ENCODE peak calls at places on chromosomes 3 and 15, in five cellular contexts. C, B, E, U and W are unnamed samples. For H3K36me3, the result is how much of the 10 kb centered on the place peaks cover.

GRCh38 chr15:70834999-70835398 is 19.0 kb downstream of the LARP6 start:
- DNase-seq in C (no peak), B (no peak), E (no peak), U (no peak), W (no peak)

GRCh38 chr3:189272500-189273119 is 100.8 kb downstream of the TPRG1 start:
- DNase-seq in C (no peak), B (no peak), E (no peak), U (no peak), W (no peak)

GRCh38 chr3:49610881-49611280 is 56.6 kb downstream of the BSN start:
- DNase-seq in C (no peak), B (no peak), E (no peak), U (no peak), W (no peak)

GRCh38 chr3:50204804-50205718 is at the start of gene SLC38A3:
- DNase-seq in C (peak), B (no peak), E (peak), U (no peak), W (no peak)

GRCh38 chr15:91022832-91023129 is 387 bp upstream of the VPS33B start:
- DNase-seq in C (no peak), B (no peak), E (no peak), U (no peak), W (no peak)

GRCh38 chr15:77907824-77908751 is 169.4 kb downstream of the TBC1D2B start:
- DNase-seq in C (no peak), B (no peak), E (no peak), U (no peak), W (no peak)

GRCh38 chr15:75750261-75751050 is 37.8 kb upstream of the CSPG4 start:
- DNase-seq in C (no peak), B (no peak), E (no peak), U (no peak), W (no peak)

GRCh38 chr3:23948761-23949160 is 3.7 kb downstream of the NR1D2 start:
- DNase-seq in C (no peak), B (no peak), E (no peak), U (no peak), W (no peak)

GRCh38 chr3:117692416-117692995 is 982.9 kb downstream of the TUSC7 start:
- DNase-seq in C (no peak), B (no peak), E (no peak), U (no peak), W (no peak)

GRCh38 chr15:61906961-61907752 is 153.1 kb downstream of the VPS13C start:
- DNase-seq in C (no peak), B (no peak), E (no peak), U (no peak), W (no peak)

GRCh38 chr3:150912501-150912900 is 7.3 kb upstream of the MINDY4B start:
- DNase-seq in C (no peak), B (no peak), E (no peak), U (no peak), W (no peak)

DNA sequence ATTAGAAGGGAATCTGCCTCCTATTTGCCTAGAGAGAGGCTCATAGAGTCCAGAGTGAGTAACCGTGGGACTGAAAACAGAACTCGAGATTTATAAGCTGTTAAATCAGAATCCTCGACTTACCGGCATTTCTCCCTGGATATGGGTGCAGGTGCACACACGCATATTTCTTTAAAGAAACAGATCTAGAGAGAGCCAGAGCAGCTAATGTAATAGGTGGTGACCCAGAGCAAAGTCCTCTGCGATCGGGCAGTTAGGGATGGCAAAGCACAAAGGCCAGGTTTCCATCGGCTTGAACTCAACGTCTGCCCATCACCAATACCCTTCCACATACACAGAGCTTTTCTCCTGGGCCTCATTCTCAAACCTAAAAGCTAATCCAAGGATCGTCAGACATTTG is 13.8 kb downstream of the RNF168 start:
- DNase-seq in C (no peak), B (no peak), E (no peak), U (no peak), W (no peak)
- H3K36me3 ChIP-seq in C (under half), B (under half), E (under half), U (under half), W (under half)

GRCh38 chr3:167711439-167711838 is 23.3 kb downstream of the PDCD10 start:
- DNase-seq in C (no peak), B (no peak), E (no peak), U (no peak), W (no peak)
- H3K36me3 ChIP-seq in C (under half), B (under half), E (under half), U (under half), W (under half)

DNA sequence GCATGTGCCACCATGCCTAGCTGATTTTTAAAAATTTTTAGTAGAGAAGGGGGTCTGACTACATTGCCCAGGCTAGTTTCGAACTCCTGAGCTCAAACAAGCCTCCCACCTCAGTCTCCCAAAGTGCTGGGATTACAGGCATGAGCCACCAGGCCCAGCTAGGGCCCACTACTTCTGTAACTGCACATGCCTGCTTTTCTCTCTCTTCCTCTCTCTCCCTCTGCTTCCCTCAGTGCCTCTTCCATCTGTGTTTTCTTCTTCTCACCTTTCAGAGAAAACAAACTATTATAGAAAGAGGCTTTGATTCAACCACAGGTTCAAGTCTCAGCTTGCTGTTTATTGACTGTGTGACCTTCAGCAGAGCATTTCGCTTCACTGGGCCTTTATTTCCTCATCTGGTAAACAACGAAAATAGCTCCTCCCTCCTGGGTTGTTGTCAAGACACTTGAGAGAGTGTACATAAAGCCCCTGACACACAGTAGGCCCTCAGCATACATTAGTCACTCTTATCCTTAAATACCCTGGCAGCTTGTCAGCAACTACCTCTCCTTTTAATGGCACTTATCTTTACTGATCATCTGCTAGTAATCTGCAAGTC is 10.2 kb downstream of the TADA3 start:
- DNase-seq in C (no peak), B (no peak), E (no peak), U (no peak), W (no peak)
- H3K36me3 ChIP-seq in C (under half), B (half or more), E (under half), U (under half), W (half or more)

GRCh38 chr3:33716227-33716626 is 1.8 kb downstream of the CLASP2 start:
- DNase-seq in C (no peak), B (no peak), E (no peak), U (no peak), W (no peak)

GRCh38 chr3:33718595-33718907 is 497 bp upstream of the CLASP2 start:
- DNase-seq in C (no peak), B (no peak), E (no peak), U (no peak), W (no peak)

GRCh38 chr3:33722186-33722585 is 4.1 kb upstream of the CLASP2 start:
- DNase-seq in C (no peak), B (no peak), E (no peak), U (no peak), W (no peak)

GRCh38 chr3:33717866-33718594 is at the start of gene CLASP2:
- DNase-seq in C (peak), B (peak), E (peak), U (no peak), W (peak)

DNA sequence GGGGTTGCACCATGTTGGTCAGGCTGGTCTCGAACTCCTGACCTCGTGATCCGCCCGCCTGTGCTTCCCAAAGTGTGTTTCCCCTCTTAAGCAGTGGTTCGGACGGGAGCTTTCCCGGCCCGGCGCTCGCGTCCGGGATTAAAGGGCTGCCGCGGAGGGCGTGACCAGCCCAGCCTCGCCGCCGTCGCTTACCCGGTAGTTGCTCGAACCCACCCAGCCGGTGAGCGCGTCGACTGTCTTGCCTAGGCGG is 513 bp downstream of the CLASP2 start:
- DNase-seq in C (peak), B (peak), E (no peak), U (no peak), W (peak)
- H3K36me3 ChIP-seq in C (under half), B (under half), E (under half), U (under half), W (under half)

GRCh38 chr15:41278319-41278718 is 47.3 kb downstream of the CHP1 start:
- DNase-seq in C (no peak), B (no peak), E (no peak), U (no peak), W (no peak)
- H3K36me3 ChIP-seq in C (under half), B (half or more), E (under half), U (under half), W (under half)

DNA sequence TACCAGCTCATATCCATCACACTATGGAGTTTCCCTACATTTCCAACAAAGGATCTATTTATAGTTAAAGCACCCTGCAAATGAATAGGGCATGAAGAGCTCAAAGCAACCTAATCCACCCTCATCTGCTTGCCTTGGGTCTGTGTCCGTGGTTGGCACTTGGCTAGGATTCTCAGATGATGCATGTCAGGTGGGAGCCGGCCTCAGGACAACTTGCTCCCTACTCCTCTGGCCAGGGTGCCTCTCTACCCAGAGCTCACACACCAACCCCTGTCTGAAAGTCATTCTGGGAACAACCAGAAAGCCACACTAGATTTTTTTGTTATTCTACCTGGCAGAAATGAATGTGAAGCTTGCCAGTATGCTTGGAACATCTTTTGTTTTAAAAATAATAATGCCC is 13.2 kb downstream of the ARHGEF3 start:
- DNase-seq in C (no peak), B (no peak), E (no peak), U (no peak), W (no peak)
- H3K36me3 ChIP-seq in C (under half), B (under half), E (under half), U (under half), W (under half)

DNA sequence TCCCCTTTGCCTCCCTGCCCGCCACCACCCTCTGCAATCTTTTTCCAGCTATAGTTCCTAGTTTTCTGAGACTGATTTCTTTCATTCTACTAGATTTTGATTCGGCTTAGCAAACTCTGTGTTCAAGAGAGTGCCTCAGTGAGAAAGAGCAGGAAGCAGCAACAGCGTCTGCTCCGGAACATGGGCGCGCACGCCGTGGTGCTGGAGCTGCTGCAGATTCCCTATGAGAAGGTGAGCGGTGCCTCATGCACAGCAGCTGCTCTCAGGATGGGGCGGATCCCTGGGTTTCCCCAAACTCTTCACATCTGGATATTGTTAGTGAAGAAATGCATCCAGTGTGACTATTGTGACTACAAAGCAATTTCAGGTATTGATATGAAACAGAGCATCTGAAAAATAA is 191.8 kb downstream of the ITPR1 start:
- DNase-seq in C (no peak), B (no peak), E (no peak), U (no peak), W (no peak)
- H3K36me3 ChIP-seq in C (under half), B (half or more), E (under half), U (under half), W (half or more)